ENCODE peak calls at places on chromosomes 7 and 10, in six cellular contexts. P is upper lobe of right lung, W is PC-3, F is HCT116, E is H9, Z is Peyer's patch. T is an unnamed sample. For H3K4me1 and H3K27me3, the result is how much of the 10 kb centered on the place peaks cover.

GRCh38 chr10:30121401-30121800 is 62.0 kb upstream of the JCAD start:
- DNase-seq in F (no peak), P (no peak), E (no peak), Z (no peak), W (no peak), T (peak)

GRCh38 chr7:90726623-90727022 is 130.5 kb downstream of the CDK14 start:
- DNase-seq in Z (no peak), F (no peak), W (peak), P (no peak), E (no peak), T (peak)

GRCh38 chr7:38070718-38071117 is 107.3 kb upstream of the STARD3NL start:
- DNase-seq in P (no peak), E (peak), Z (no peak), W (peak), F (peak), T (peak)

GRCh38 chr10:16470747-16471146 is 33.9 kb downstream of the PTER start:
- DNase-seq in E (no peak), P (no peak), W (no peak), Z (no peak), F (no peak), T (no peak)

GRCh38 chr7:101782886-101783285 is 34.5 kb upstream of the CUX1 start:
- DNase-seq in P (no peak), F (no peak), E (no peak), W (no peak), Z (no peak), T (no peak)

GRCh38 chr7:56079450-56080185 is 13.1 kb downstream of the PHKG1 start:
- DNase-seq in E (peak), P (peak), Z (peak), F (no peak), W (peak), T (peak)

GRCh38 chr10:102322914-102323313 is 72.6 kb upstream of the NFKB2 start:
- DNase-seq in E (no peak), F (no peak), P (no peak), Z (peak), W (no peak), T (no peak)

GRCh38 chr10:88763441-88763840 is 3.6 kb downstream of the LIPN start:
- DNase-seq in F (no peak), W (no peak), Z (no peak), E (no peak), P (no peak), T (no peak)

GRCh38 chr7:127819975-127820778 is 168.2 kb downstream of the SND1 start:
- DNase-seq in W (no peak), Z (no peak), F (peak), P (no peak), E (no peak), T (peak)

GRCh38 chr10:132493246-132493755 is 44.3 kb upstream of the INPP5A start:
- DNase-seq in E (peak), F (no peak), Z (no peak), W (no peak), P (peak), T (no peak)

GRCh38 chr10:7192041-7192440 is 218.8 kb downstream of the SFMBT2 start:
- DNase-seq in P (no peak), W (no peak), F (no peak), E (no peak), Z (no peak), T (no peak)

DNA sequence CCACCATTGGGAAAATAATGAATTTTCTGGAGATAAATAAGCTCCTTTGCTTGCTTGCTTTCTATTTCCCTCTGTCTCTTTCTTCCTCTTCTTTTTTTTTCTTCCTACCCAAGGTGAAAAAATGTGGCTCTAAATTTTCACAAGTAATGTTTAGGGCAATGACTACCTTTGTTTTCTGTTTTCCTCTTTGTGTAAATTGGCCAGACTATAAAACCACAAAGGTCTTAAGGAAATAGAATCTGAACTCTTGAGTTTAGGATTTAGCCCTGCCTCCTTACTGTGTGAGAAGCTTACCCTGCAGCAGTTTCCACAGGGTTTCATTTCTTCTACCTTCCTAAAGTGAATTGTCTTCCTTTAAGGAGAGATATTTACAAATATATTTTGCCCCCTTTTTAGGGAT is 330.4 kb downstream of the ARL4A start:
- DNase-seq in E (no peak), F (peak), Z (no peak), W (peak), P (no peak), T (no peak)
- H3K4me1 ChIP-seq in E (under half), F (half or more), Z (under half), W (under half), P (under half), T (under half)

GRCh38 chr7:26081627-26082026 is 70.4 kb upstream of the NFE2L3 start:
- DNase-seq in W (peak), Z (peak), P (no peak), E (no peak), F (no peak), T (peak)
- H3K27me3 ChIP-seq in W (under half), Z (under half), P (under half), E (under half), F (under half), T (under half)

GRCh38 chr10:122128357-122128756 is 139.4 kb downstream of the TACC2 start:
- DNase-seq in P (no peak), W (no peak), F (no peak), E (no peak), Z (no peak), T (peak)
- H3K4me1 ChIP-seq in P (under half), W (under half), F (under half), E (under half), Z (under half), T (under half)

DNA sequence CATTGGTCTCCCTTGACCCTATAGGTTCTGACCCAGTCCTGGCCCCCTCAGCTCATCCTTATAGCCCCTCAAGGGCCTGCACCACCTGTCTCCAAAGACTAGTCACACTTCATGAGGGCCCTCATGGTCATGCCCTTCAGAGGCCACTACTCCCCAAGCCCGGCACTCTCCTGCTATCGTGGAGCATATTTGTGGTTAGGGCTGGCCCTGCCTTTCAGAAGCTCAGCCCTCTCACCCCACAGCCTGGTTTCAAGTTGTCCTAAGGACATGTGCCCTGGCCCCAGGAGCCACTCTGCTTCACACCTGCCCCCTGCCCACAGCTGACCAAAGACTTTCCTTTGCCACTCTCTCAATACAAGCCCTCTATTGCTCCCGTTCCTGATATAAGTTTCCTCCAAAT is 60.3 kb upstream of the LBX1 start:
- DNase-seq in F (no peak), P (no peak), W (no peak), E (peak), Z (no peak), T (no peak)
- H3K27me3 ChIP-seq in F (under half), P (half or more), W (under half), E (under half), Z (under half), T (half or more)

GRCh38 chr7:142499641-142500040 is 241.8 kb upstream of the PRSS58 start:
- DNase-seq in W (no peak), E (no peak), P (no peak), Z (no peak), F (no peak), T (no peak)

GRCh38 chr7:142496545-142496991 is 238.7 kb upstream of the PRSS58 start:
- DNase-seq in P (no peak), Z (no peak), W (peak), F (peak), E (no peak), T (peak)

GRCh38 chr7:142488842-142489241 is 231.0 kb upstream of the PRSS58 start:
- DNase-seq in E (no peak), W (peak), Z (no peak), F (peak), P (no peak), T (no peak)

GRCh38 chr7:142498364-142498763 is 240.5 kb upstream of the PRSS58 start:
- DNase-seq in W (no peak), F (no peak), E (no peak), P (no peak), Z (no peak), T (no peak)

DNA sequence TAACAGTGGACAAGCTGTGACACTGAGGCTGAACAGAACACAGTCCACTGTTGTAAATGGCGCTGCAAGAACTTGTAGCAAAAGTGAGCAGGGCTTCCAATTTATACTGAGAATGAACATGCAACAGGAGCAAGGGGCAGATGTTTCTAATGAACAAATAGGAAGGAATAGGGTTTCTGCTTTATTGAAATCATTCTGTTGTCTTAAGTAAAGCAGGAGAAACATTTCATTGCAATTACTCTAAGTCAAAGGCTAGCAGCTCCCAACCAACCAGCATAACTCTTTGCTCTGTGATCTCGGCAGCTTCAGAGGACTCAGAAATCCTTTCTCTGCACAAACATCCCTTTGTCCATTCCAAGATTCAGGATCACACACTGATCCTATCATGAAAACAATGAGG is 236.2 kb upstream of the PRSS58 start:
- DNase-seq in P (no peak), Z (no peak), F (no peak), W (no peak), E (no peak), T (no peak)
- H3K4me1 ChIP-seq in P (under half), Z (under half), F (under half), W (under half), E (under half), T (under half)

GRCh38 chr10:100727808-100728207 is 17.6 kb upstream of the PAX2 start:
- DNase-seq in Z (no peak), E (no peak), F (no peak), P (no peak), W (no peak), T (no peak)
- H3K27me3 ChIP-seq in Z (half or more), E (half or more), F (under half), P (half or more), W (under half), T (half or more)